ENCODE peak calls at places on chromosomes 5 and 9, in seven cellular contexts. I, G, S, W, R, X and P are unnamed samples. For H3K4me1, the result is how much of the 10 kb centered on the place peaks cover.

GRCh38 chr5:9977070-9977469 is 272.6 kb downstream of the ATPSCKMT start:
- DNase-seq in I (no peak), X (no peak), R (no peak), S (no peak), W (no peak), G (no peak), P (no peak)

GRCh38 chr5:140633081-140633471 is at the start of gene CD14:
- DNase-seq in X (peak), W (no peak), R (peak), S (peak), G (no peak), I (peak), P (peak)

GRCh38 chr9:20838218-20838617 is 154.2 kb downstream of the FOCAD start:
- DNase-seq in X (no peak), I (no peak), R (no peak), W (no peak), S (no peak), G (peak), P (peak)

GRCh38 chr5:68217476-68217984 is 2.0 kb downstream of the PIK3R1 start:
- DNase-seq in W (no peak), X (no peak), G (peak), R (no peak), S (no peak), I (no peak), P (peak)

GRCh38 chr9:110935829-110936228 is 102.4 kb downstream of the LPAR1 start:
- DNase-seq in W (no peak), G (no peak), I (no peak), X (no peak), S (no peak), R (no peak), P (no peak)

GRCh38 chr5:178612299-178612698 is 14.6 kb downstream of the CLK4 start:
- DNase-seq in X (no peak), S (no peak), W (no peak), G (no peak), R (no peak), I (no peak), P (no peak)

GRCh38 chr9:129604766-129605163 is 16.1 kb downstream of the C9orf50 start:
- DNase-seq in W (no peak), G (no peak), I (no peak), X (no peak), S (no peak), R (no peak), P (no peak)

GRCh38 chr9:20848490-20848889 is 164.4 kb downstream of the FOCAD start:
- DNase-seq in W (no peak), R (no peak), G (peak), I (no peak), S (no peak), X (no peak), P (no peak)

GRCh38 chr9:34663296-34663590 is 786 bp upstream of the CCL27 start:
- DNase-seq in S (no peak), I (no peak), W (no peak), R (no peak), G (no peak), X (no peak), P (peak)

GRCh38 chr5:135834639-135835529 is at the start of gene SLC25A48:
- DNase-seq in S (no peak), X (peak), I (peak), R (peak), G (peak), W (peak), P (no peak)

GRCh38 chr5:61286446-61287132 is 45.5 kb upstream of the ZSWIM6 start:
- DNase-seq in S (no peak), G (peak), I (no peak), X (no peak), R (no peak), W (no peak), P (no peak)

GRCh38 chr9:135512904-135513303 is 8.3 kb upstream of the LCN1 start:
- DNase-seq in R (no peak), X (no peak), G (peak), I (no peak), W (peak), S (no peak), P (no peak)

GRCh38 chr9:80839821-80840670 is 849.3 kb downstream of the TLE1 start:
- DNase-seq in R (no peak), X (no peak), S (no peak), I (no peak), W (no peak), G (no peak), P (no peak)

GRCh38 chr5:122997294-122997693 is 39.2 kb downstream of the PPIC start:
- DNase-seq in X (no peak), S (no peak), W (no peak), R (no peak), G (no peak), I (no peak), P (no peak)

GRCh38 chr9:16329699-16330113 is 540.8 kb downstream of the BNC2 start:
- DNase-seq in R (no peak), W (peak), S (no peak), X (peak), I (no peak), G (peak), P (no peak)

GRCh38 chr5:71701409-71701808 is 17.7 kb upstream of the CARTPT start:
- DNase-seq in W (no peak), I (no peak), G (no peak), S (no peak), R (no peak), X (no peak), P (no peak)

GRCh38 chr5:101943784-101944183 is 352.3 kb downstream of the SLCO4C1 start:
- DNase-seq in G (no peak), R (no peak), I (no peak), W (no peak), X (no peak), S (no peak), P (no peak)

GRCh38 chr5:179326176-179326997 is 18.9 kb downstream of the ADAMTS2 start:
- DNase-seq in S (peak), R (peak), X (peak), I (no peak), W (peak), G (peak), P (no peak)

GRCh38 chr9:90724112-90724511 is 77.5 kb upstream of the SYK start:
- DNase-seq in I (no peak), G (no peak), W (no peak), X (no peak), S (no peak), R (no peak), P (peak)

GRCh38 chr5:126676195-126676624 is 75.5 kb downstream of the PHAX start:
- DNase-seq in X (no peak), S (no peak), W (peak), R (no peak), I (peak), G (peak), P (no peak)

GRCh38 chr5:71482132-71482531 is 26.7 kb downstream of the BDP1 start:
- DNase-seq in R (no peak), W (no peak), X (no peak), I (no peak), G (peak), S (no peak), P (no peak)

GRCh38 chr5:124059200-124059599 is 547.2 kb downstream of the CSNK1G3 start:
- DNase-seq in W (no peak), X (no peak), I (no peak), R (no peak), G (no peak), S (no peak), P (peak)

DNA sequence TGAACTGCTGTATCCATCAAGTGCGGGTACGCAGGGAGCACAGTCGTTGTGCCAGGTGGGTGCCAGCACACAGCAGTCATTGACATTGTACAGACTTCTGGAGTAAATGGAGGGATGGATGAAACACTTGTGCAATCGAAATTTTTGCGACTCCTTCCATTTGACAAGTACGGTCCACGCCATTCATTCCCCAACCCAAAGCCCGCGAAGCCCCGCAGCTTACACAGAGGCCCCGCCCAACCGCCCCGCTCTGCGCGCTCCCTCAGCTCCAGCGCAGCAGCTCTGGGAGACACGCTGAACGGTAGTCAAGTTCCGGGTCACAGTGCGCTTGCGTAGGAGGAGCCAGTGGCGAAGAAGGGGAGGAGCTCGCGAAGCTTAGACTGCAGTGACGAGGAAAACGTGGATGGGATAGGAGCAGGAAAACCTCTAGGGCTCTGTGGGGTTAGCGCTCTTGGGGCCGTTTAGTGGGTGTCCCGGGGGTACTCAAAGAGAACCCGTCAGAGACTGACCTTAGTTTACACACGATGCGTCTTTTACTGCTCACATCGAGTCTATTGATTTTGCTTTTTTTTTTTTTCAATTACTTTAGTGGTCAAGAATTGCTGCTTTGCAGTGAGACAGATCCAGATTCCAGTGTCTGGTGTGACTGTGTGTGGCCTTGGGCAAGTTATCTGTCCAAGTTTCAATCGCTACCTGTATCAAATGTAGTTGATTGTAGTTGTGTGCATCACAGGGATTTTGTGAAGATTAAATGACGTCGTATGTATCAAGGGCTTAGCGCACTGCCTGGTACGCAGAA is 15.3 kb upstream of the MSANTD3 start:
- DNase-seq in W (peak), I (peak), S (peak), G (peak), X (peak), R (peak), P (peak)
- H3K27ac ChIP-seq in W (no peak), I (no peak), S (no peak), G (peak), X (peak), R (no peak), P (no peak)

GRCh38 chr9:69034071-69034470 is 1.5 kb upstream of the FXN start:
- DNase-seq in R (no peak), G (no peak), S (no peak), X (no peak), W (no peak), I (no peak), P (no peak)

GRCh38 chr9:69036319-69036718 is 767 bp downstream of the FXN start:
- DNase-seq in W (peak), S (no peak), G (peak), I (peak), X (no peak), R (no peak), P (peak)

GRCh38 chr9:69040646-69041045 is 5.1 kb downstream of the FXN start:
- DNase-seq in W (no peak), I (no peak), R (no peak), S (no peak), X (no peak), G (no peak), P (no peak)

GRCh38 chr9:69035438-69036316 is at the start of gene FXN:
- DNase-seq in S (peak), G (peak), W (peak), R (peak), I (peak), X (peak), P (peak)

DNA sequence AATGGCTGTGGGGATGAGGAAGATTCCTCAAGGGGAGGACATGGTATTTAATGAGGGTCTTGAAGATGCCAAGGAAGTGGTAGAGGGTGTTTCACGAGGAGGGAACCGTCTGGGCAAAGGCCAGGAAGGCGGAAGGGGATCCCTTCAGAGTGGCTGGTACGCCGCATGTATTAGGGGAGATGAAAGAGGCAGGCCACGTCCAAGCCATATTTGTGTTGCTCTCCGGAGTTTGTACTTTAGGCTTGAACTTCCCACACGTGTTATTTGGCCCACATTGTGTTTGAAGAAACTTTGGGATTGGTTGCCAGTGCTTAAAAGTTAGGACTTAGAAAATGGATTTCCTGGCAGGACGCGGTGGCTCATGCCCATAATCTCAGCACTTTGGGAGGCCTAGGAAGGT is 1.2 kb downstream of the FXN start:
- DNase-seq in I (no peak), W (no peak), G (no peak), R (no peak), S (no peak), X (no peak), P (no peak)
- H3K4me1 ChIP-seq in I (under half), W (under half), G (under half), R (under half), S (under half), X (under half), P (under half)

GRCh38 chr5:113450366-113451328 is 15.9 kb upstream of the TSSK1B start:
- DNase-seq in I (no peak), R (no peak), W (no peak), X (no peak), S (no peak), G (peak), P (no peak)
- TF ChIP-seq CTCF in I (no peak), R (no peak), W (no peak), X (no peak), S (no peak), G (no peak), P (no peak)

DNA sequence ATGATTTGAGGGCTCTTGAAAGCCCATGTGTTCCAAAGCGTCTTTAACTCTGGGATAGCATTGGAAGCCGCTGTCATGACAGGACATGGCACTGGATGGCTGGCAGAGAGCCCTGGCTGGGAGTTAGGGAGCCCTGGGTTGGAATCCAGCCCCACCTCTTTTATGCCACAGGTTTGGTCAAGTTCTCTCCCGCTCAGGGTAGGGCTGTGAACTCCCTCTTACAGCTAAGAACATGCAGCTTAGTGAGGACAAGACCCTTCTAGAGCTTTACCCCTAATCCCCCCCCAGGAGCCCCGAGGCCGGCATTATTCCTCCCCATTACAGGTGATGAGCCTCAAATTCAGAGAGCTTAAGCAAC is 37.2 kb downstream of the OLFML2A start:
- DNase-seq in R (no peak), G (no peak), X (no peak), S (no peak), W (no peak), I (no peak), P (no peak)
- H3K27ac ChIP-seq in R (no peak), G (no peak), X (no peak), S (no peak), W (no peak), I (no peak), P (no peak)

GRCh38 chr9:38345851-38346755 is 46.4 kb upstream of the ALDH1B1 start:
- DNase-seq in W (peak), G (no peak), S (peak), X (no peak), R (peak), I (peak), P (no peak)
- H3K4me1 ChIP-seq in W (under half), G (under half), S (under half), X (under half), R (under half), I (under half), P (under half)

GRCh38 chr9:137582286-137582860 is 3.6 kb upstream of the DPH7 start:
- DNase-seq in S (no peak), G (no peak), W (peak), R (no peak), I (peak), X (no peak), P (no peak)
- TF ChIP-seq CTCF in S (no peak), G (peak), W (peak), R (peak), I (no peak), X (peak), P (peak)

GRCh38 chr5:96783326-96783725 is 24.4 kb downstream of the ERAP1 start:
- DNase-seq in X (no peak), I (no peak), S (no peak), G (peak), R (no peak), W (no peak), P (no peak)

GRCh38 chr5:96781734-96782064 is 26.0 kb downstream of the ERAP1 start:
- DNase-seq in S (no peak), R (no peak), X (no peak), W (no peak), I (no peak), G (no peak), P (no peak)

GRCh38 chr5:96781031-96781733 is 26.6 kb downstream of the ERAP1 start:
- DNase-seq in G (peak), X (no peak), R (no peak), W (no peak), S (no peak), I (no peak), P (peak)

GRCh38 chr5:96778409-96778808 is 29.3 kb downstream of the ERAP1 start:
- DNase-seq in I (no peak), G (no peak), X (no peak), R (no peak), S (no peak), W (no peak), P (no peak)

DNA sequence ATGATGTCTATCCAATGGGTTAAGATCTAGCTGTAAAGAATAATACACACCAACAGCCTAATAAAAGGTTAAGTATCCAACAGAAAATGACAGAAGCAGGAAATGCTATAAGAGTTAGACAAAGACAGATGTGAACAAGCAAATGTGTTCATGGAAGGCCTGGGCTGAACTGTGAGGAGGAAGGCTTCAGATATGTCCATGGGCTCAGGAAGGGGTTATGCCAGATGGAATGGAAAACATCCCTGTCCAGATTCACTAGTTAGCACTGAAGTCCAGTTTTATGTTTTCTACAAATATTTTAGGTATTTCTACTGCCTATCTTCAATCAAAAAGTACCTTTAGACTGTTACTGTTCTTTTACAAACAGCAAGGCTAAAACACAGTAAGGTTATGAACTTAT is 27.1 kb downstream of the ERAP1 start:
- DNase-seq in G (peak), W (no peak), X (no peak), I (no peak), S (no peak), R (no peak), P (no peak)
- H3K27ac ChIP-seq in G (peak), W (no peak), X (peak), I (no peak), S (no peak), R (no peak), P (peak)

DNA sequence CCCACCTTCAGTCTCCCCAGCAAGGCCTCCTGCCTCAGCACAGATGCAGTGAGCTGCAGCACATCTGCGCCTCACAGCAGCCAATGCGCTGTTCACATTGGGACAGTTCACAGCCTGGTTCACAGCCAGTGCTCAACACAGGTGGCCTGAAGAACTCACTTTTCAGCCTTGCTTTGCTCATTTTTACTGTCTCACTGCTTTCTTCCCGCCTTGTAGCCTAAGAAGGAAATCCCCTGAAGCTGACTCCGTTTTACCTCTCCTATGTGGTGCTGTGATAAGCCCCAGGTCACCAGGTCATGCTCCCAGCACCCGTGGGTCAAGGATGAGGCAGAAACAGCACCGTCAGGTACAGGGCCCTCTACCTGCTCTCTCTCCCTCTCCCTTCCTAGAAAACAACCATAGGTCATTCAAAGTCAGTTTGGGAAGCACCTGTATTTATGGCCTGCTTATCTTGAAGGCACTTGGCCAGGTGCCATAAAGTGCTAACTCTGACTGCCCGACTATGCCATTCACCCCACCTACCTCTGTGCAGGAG is 1.1 kb downstream of the GCNT4 start:
- DNase-seq in I (peak), R (peak), X (no peak), G (no peak), W (peak), S (no peak), P (no peak)
- H3K4me1 ChIP-seq in I (half or more), R (under half), X (under half), G (under half), W (under half), S (under half), P (under half)